ENCODE peak calls at places on chromosomes 13 and 19, in seven cellular contexts. L, Q, F, X, Z, D and H are unnamed samples.

GRCh38 chr19:49149652-49150105 is 5.5 kb downstream of the HRC start:
- DNase-seq in Q (peak), Z (peak), L (peak), F (peak), D (peak), X (peak), H (peak)

GRCh38 chr19:17974551-17974950 is 7.6 kb downstream of the KCNN1 start:
- DNase-seq in X (no peak), Z (no peak), L (no peak), D (no peak), F (no peak), Q (no peak), H (no peak)

GRCh38 chr19:35911790-35912189 is 3.7 kb upstream of the TYROBP start:
- DNase-seq in Q (peak), Z (no peak), X (no peak), D (no peak), F (no peak), L (no peak), H (no peak)

GRCh38 chr13:105083986-105084385 is 1451.5 kb downstream of the EFNB2 start:
- DNase-seq in Q (no peak), X (no peak), Z (no peak), F (no peak), L (no peak), D (no peak), H (no peak)

GRCh38 chr13:87005511-87005910 is 665.7 kb upstream of the SLITRK5 start:
- DNase-seq in X (no peak), L (no peak), D (no peak), Z (no peak), F (no peak), Q (no peak), H (no peak)

GRCh38 chr19:49894879-49895565 is 1.7 kb downstream of the IL4I1 start:
- DNase-seq in D (no peak), X (no peak), F (no peak), L (no peak), Z (no peak), Q (no peak), H (no peak)

GRCh38 chr13:72959643-72960042 is 99.2 kb upstream of the KLF5 start:
- DNase-seq in D (no peak), Z (no peak), L (no peak), Q (no peak), X (no peak), F (no peak), H (no peak)

GRCh38 chr19:16608290-16608704 is 19.7 kb downstream of the MED26 start:
- DNase-seq in Z (no peak), D (no peak), X (no peak), L (no peak), F (peak), Q (no peak), H (no peak)

GRCh38 chr13:93220073-93220472 is 6.5 kb upstream of the GPC6 start:
- DNase-seq in Z (no peak), X (no peak), F (no peak), Q (no peak), D (no peak), L (no peak), H (no peak)

GRCh38 chr19:28426902-28427232 is 786.1 kb downstream of the UQCRFS1 start:
- DNase-seq in F (no peak), D (no peak), Q (peak), Z (no peak), L (no peak), X (no peak), H (peak)

GRCh38 chr19:22532388-22533310 is 101.5 kb upstream of the ZNF492 start:
- DNase-seq in X (no peak), L (peak), F (no peak), Q (no peak), Z (no peak), D (peak), H (no peak)

GRCh38 chr19:4870025-4870700 is 2.7 kb upstream of the PLIN3 start:
- DNase-seq in D (no peak), L (no peak), Q (peak), Z (no peak), X (peak), F (peak), H (peak)

GRCh38 chr13:44876782-44877324 is 112.4 kb downstream of the NUFIP1 start:
- DNase-seq in X (peak), F (no peak), Z (no peak), L (no peak), Q (no peak), D (no peak), H (peak)

GRCh38 chr19:30069535-30070197 is 127.6 kb downstream of the URI1 start:
- DNase-seq in F (no peak), L (no peak), Z (no peak), X (no peak), Q (no peak), D (no peak), H (peak)

GRCh38 chr13:27523345-27524073 is 73.1 kb upstream of the MTIF3 start:
- DNase-seq in L (peak), Z (no peak), F (no peak), X (no peak), D (no peak), Q (no peak), H (no peak)

GRCh38 chr19:53466726-53467125 is 807 bp upstream of the ZNF813 start:
- DNase-seq in D (peak), X (no peak), F (no peak), Q (no peak), L (no peak), Z (no peak), H (peak)

GRCh38 chr19:42465827-42466280 is 23.1 kb upstream of the CXCL17 start:
- DNase-seq in L (no peak), F (no peak), Z (no peak), D (no peak), Q (no peak), X (no peak), H (no peak)